ENCODE peak calls at places on chromosomes 4 and X, in six cellular contexts. H, Y, Z, J, S and O are unnamed samples.

GRCh38 chr4:142883433-142883832 is 37.3 kb upstream of the INPP4B start:
- DNase-seq in S (no peak), H (peak), Y (no peak), Z (no peak), J (no peak), O (no peak)

GRCh38 chrX:7606253-7606652 is 236.7 kb upstream of the VCX start:
- DNase-seq in J (no peak), H (no peak), S (no peak), Y (no peak), Z (no peak), O (no peak)

GRCh38 chr4:145886871-145887240 is 51.8 kb downstream of the ZNF827 start:
- DNase-seq in H (no peak), Y (no peak), J (no peak), S (no peak), Z (no peak), O (no peak)

GRCh38 chrX:103918050-103918449 is 44.4 kb upstream of the TMSB15B start:
- DNase-seq in Z (peak), J (no peak), S (peak), Y (peak), H (peak), O (no peak)

GRCh38 chrX:119118780-119119395 is 8.7 kb downstream of the KIAA1210 start:
- DNase-seq in S (peak), H (peak), Y (peak), Z (peak), J (peak), O (peak)

GRCh38 chrX:30920271-30920670 is 31.2 kb upstream of the TAB3 start:
- DNase-seq in J (no peak), H (no peak), Z (no peak), Y (no peak), S (no peak), O (no peak)

GRCh38 chr4:100796333-100796732 is 278.5 kb upstream of the EMCN start:
- DNase-seq in J (no peak), Z (no peak), S (no peak), Y (no peak), H (no peak), O (no peak)

GRCh38 chr4:7960790-7961655 is 21.4 kb upstream of the AFAP1 start:
- DNase-seq in Z (no peak), S (no peak), Y (peak), J (no peak), H (peak), O (peak)

GRCh38 chrX:11733614-11734013 is 24.4 kb upstream of the MSL3 start:
- DNase-seq in Y (no peak), J (no peak), H (no peak), Z (no peak), S (no peak), O (no peak)